ENCODE peak calls at places on chromosomes 16 and 17, in ten cellular contexts. E is effector memory CD4-positive, alpha-beta T cell; V is left lung; Y is CD8-positive, alpha-beta T cell; N is tibial artery; A is pancreas; R is Peyer's patch; M is GM06990; K is fibroblast of lung; P is esophagus squamous epithelium. X is an unnamed sample.

GRCh38 chr16:24826817-24827566 is 18.8 kb upstream of the SLC5A11 start:
- DNase-seq in E (no peak), V (no peak), Y (no peak), N (no peak), A (no peak), R (no peak), M (no peak), K (no peak), P (no peak), X (no peak)

GRCh38 chr17:77400445-77400870 is 259.7 kb downstream of the SEC14L1 start:
- DNase-seq in E (peak), V (no peak), Y (peak), N (no peak), A (no peak), R (peak), M (peak), K (no peak), P (no peak), X (no peak)

GRCh38 chr17:79000396-79001189 is 9.0 kb downstream of the CANT1 start:
- DNase-seq in E (no peak), V (no peak), Y (no peak), N (peak), A (peak), R (no peak), M (no peak), K (no peak), P (no peak), X (peak)

GRCh38 chr17:38958326-38958725 is 8.9 kb downstream of the FBXO47 start:
- DNase-seq in E (no peak), V (no peak), Y (no peak), N (no peak), A (no peak), R (no peak), M (no peak), K (peak), P (no peak), X (no peak)

GRCh38 chr17:37848690-37849616 is 75.3 kb upstream of the TBC1D3K start:
- DNase-seq in E (no peak), V (no peak), Y (no peak), N (no peak), A (no peak), R (no peak), M (peak), K (peak), P (no peak), X (peak)

GRCh38 chr16:49748322-49748721 is 107.6 kb downstream of the ZNF423 start:
- DNase-seq in E (no peak), V (no peak), Y (no peak), N (no peak), A (no peak), R (no peak), M (no peak), K (peak), P (no peak), X (no peak)

GRCh38 chr17:36550491-36551417 is 6.0 kb downstream of the GGNBP2 start:
- DNase-seq in E (no peak), V (no peak), Y (no peak), N (no peak), A (no peak), R (no peak), M (peak), K (no peak), P (no peak), X (no peak)

GRCh38 chr17:41635121-41636097 is 11.0 kb upstream of the KRT17 start:
- DNase-seq in E (no peak), V (no peak), Y (no peak), N (no peak), A (peak), R (no peak), M (no peak), K (no peak), P (no peak), X (no peak)

GRCh38 chr17:50051082-50051576 is 4.8 kb upstream of the ITGA3 start:
- DNase-seq in E (no peak), V (no peak), Y (no peak), N (no peak), A (no peak), R (no peak), M (peak), K (peak), P (no peak), X (no peak)

GRCh38 chr16:9484436-9484835 is 393.0 kb downstream of the HAPSTR1 start:
- DNase-seq in E (no peak), V (no peak), Y (no peak), N (no peak), A (no peak), R (no peak), M (no peak), K (no peak), P (no peak), X (no peak)

GRCh38 chr17:31533546-31534155 is 142.2 kb downstream of the RAB11FIP4 start:
- DNase-seq in E (no peak), V (no peak), Y (no peak), N (no peak), A (no peak), R (peak), M (no peak), K (peak), P (no peak), X (no peak)

GRCh38 chr17:51119415-51120356 is 982 bp downstream of the SPAG9 start:
- DNase-seq in E (peak), V (peak), Y (peak), N (peak), A (peak), R (peak), M (peak), K (peak), P (no peak), X (no peak)

GRCh38 chr16:20181386-20181785 is 107.7 kb upstream of the GPR139 start:
- DNase-seq in E (no peak), V (no peak), Y (no peak), N (no peak), A (no peak), R (no peak), M (no peak), K (no peak), P (no peak), X (no peak)

GRCh38 chr17:77332981-77333685 is 192.4 kb downstream of the SEC14L1 start:
- DNase-seq in E (no peak), V (peak), Y (no peak), N (no peak), A (no peak), R (peak), M (no peak), K (peak), P (no peak), X (peak)

GRCh38 chr17:81909966-81910839 is 996 bp downstream of the PCYT2 start:
- DNase-seq in E (no peak), V (no peak), Y (no peak), N (no peak), A (no peak), R (no peak), M (no peak), K (no peak), P (no peak), X (no peak)

GRCh38 chr16:49333268-49333597 is 40.4 kb upstream of the C16orf78 start:
- DNase-seq in E (no peak), V (no peak), Y (no peak), N (no peak), A (no peak), R (no peak), M (no peak), K (no peak), P (no peak), X (peak)

GRCh38 chr16:68366062-68366461 is 55.2 kb downstream of the PRMT7 start:
- DNase-seq in E (no peak), V (no peak), Y (no peak), N (no peak), A (no peak), R (no peak), M (no peak), K (no peak), P (no peak), X (no peak)

GRCh38 chr17:1559743-1560581 is 2.6 kb downstream of the PITPNA start:
- DNase-seq in E (no peak), V (no peak), Y (no peak), N (no peak), A (no peak), R (no peak), M (no peak), K (no peak), P (no peak), X (no peak)
- H3K4me3 ChIP-seq in E (no peak), V (no peak), Y (no peak), N (no peak), A (no peak), R (peak), M (no peak), K (no peak), P (no peak), X (peak)

GRCh38 chr17:28867276-28867675 is 12.5 kb downstream of the ERAL1 start:
- DNase-seq in E (no peak), V (no peak), Y (no peak), N (no peak), A (no peak), R (no peak), M (no peak), K (no peak), P (no peak), X (no peak)

GRCh38 chr17:28861393-28862203 is 6.8 kb downstream of the ERAL1 start:
- DNase-seq in E (no peak), V (no peak), Y (no peak), N (no peak), A (no peak), R (no peak), M (no peak), K (no peak), P (no peak), X (no peak)

GRCh38 chr17:28862497-28862896 is 7.7 kb downstream of the ERAL1 start:
- DNase-seq in E (no peak), V (no peak), Y (no peak), N (no peak), A (no peak), R (no peak), M (no peak), K (no peak), P (no peak), X (no peak)

GRCh38 chr17:28864991-28865849 is 10.4 kb downstream of the ERAL1 start:
- DNase-seq in E (no peak), V (no peak), Y (no peak), N (no peak), A (no peak), R (no peak), M (no peak), K (no peak), P (no peak), X (no peak)

GRCh38 chr17:28865946-28866752 is 11.3 kb downstream of the ERAL1 start:
- DNase-seq in E (no peak), V (no peak), Y (no peak), N (no peak), A (no peak), R (peak), M (no peak), K (no peak), P (no peak), X (no peak)
- H3K4me3 ChIP-seq in E (no peak), V (no peak), Y (no peak), N (no peak), A (no peak), R (no peak), M (no peak), K (no peak), P (no peak), X (no peak)

GRCh38 chr16:51262428-51262827 is 111.4 kb upstream of the SALL1 start:
- DNase-seq in E (no peak), V (no peak), Y (no peak), N (no peak), A (no peak), R (no peak), M (no peak), K (no peak), P (no peak), X (no peak)
- H3K4me3 ChIP-seq in E (no peak), V (no peak), Y (no peak), N (no peak), A (no peak), R (no peak), M (no peak), K (no peak), P (no peak), X (no peak)

GRCh38 chr17:57576744-57577143 is 168.4 kb downstream of the CCDC182 start:
- DNase-seq in E (no peak), V (no peak), Y (no peak), N (no peak), A (no peak), R (no peak), M (no peak), K (no peak), P (no peak), X (no peak)

GRCh38 chr17:57578608-57578990 is 166.5 kb downstream of the CCDC182 start:
- DNase-seq in E (no peak), V (no peak), Y (no peak), N (no peak), A (no peak), R (no peak), M (no peak), K (peak), P (no peak), X (no peak)

GRCh38 chr17:57580055-57580739 is 164.9 kb downstream of the CCDC182 start:
- DNase-seq in E (no peak), V (no peak), Y (no peak), N (no peak), A (no peak), R (no peak), M (no peak), K (no peak), P (no peak), X (no peak)

GRCh38 chr17:57579245-57579644 is 165.9 kb downstream of the CCDC182 start:
- DNase-seq in E (no peak), V (no peak), Y (no peak), N (no peak), A (no peak), R (no peak), M (no peak), K (no peak), P (no peak), X (no peak)

DNA sequence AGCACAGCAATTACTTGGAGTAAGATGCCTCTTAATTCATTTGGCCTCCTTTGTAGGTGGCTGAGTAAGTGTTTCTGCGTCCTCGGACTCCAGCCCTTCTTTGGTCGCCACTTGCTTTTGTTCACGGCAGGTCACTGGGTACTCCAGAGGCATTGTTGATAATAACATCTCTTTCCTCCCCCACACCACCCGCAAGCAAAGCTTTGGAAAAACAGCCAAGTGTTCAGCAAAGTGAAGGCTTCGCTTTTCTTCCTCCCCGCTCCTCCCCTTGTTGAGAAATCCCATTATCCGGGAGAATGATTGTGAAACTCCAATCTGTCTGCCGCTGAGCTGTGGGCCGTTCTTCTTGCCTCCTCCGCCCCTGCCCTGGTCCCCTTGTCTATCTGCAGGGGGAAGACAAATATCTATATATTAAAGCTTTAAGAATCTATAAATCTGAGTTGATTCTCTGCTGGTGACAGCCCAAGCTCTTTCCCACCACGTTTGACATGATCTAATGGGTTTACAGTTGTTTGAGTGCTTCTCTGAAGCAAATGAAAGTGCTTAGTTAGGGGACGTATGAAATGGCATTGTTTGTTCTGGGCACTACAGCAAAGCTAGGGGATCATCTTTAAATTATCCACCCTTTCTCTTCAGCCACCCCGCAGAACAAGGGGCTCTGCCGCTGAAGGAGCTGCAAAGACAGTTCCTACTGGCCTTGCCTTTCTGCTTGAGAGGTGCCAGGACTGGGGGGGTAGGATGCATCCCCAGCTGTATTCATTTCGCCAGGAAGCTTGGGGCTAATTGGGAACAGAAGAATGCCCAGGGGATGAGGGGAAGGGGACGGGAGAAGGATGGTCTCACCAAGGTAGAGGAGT is 167.1 kb downstream of the CCDC182 start:
- DNase-seq in E (no peak), V (no peak), Y (no peak), N (peak), A (no peak), R (no peak), M (no peak), K (peak), P (no peak), X (no peak)
- H3K4me3 ChIP-seq in E (no peak), V (no peak), Y (no peak), N (no peak), A (no peak), R (peak), M (no peak), K (peak), P (peak), X (peak)

DNA sequence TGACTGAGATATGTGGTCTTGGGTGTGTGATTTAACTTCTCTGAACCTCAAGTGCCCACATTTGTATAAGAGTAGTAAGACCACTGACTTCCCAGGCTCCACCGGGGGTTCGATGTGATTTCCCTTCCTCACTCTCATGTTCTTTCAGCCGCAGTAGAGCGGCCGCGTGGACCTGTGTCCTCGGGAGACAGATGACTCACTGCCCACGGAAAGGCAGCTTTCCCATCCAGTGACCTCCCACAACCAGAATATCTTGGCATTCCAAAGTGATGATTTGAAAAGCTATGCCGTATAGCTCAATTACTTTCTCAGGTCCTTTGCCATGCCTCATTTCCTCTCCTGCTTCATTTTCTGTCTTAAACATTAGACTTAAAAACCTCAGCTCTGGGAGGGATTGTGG is 73.6 kb downstream of the IL21R start:
- DNase-seq in E (no peak), V (no peak), Y (no peak), N (no peak), A (peak), R (no peak), M (no peak), K (peak), P (no peak), X (no peak)
- H3K4me3 ChIP-seq in E (no peak), V (no peak), Y (no peak), N (no peak), A (no peak), R (no peak), M (no peak), K (no peak), P (no peak), X (no peak)

GRCh38 chr16:2856061-2856670 is 1.8 kb downstream of the PRSS22 start:
- DNase-seq in E (no peak), V (no peak), Y (peak), N (no peak), A (peak), R (no peak), M (no peak), K (no peak), P (no peak), X (no peak)

GRCh38 chr16:2859686-2860265 is 1.8 kb upstream of the PRSS22 start:
- DNase-seq in E (no peak), V (no peak), Y (no peak), N (no peak), A (peak), R (no peak), M (no peak), K (no peak), P (no peak), X (no peak)

GRCh38 chr16:2856686-2857450 is 1.1 kb downstream of the PRSS22 start:
- DNase-seq in E (no peak), V (no peak), Y (no peak), N (no peak), A (peak), R (no peak), M (no peak), K (no peak), P (no peak), X (no peak)

GRCh38 chr16:2857451-2858244 is at the start of gene PRSS22:
- DNase-seq in E (no peak), V (peak), Y (no peak), N (no peak), A (peak), R (no peak), M (no peak), K (no peak), P (no peak), X (no peak)

GRCh38 chr16:2858245-2859025 is 465 bp upstream of the PRSS22 start:
- DNase-seq in E (no peak), V (peak), Y (no peak), N (no peak), A (peak), R (no peak), M (no peak), K (no peak), P (no peak), X (no peak)
- H3K4me3 ChIP-seq in E (peak), V (peak), Y (peak), N (no peak), A (peak), R (peak), M (no peak), K (no peak), P (peak), X (no peak)

X was measured in coronary artery.